ENCODE peak calls at places on chromosomes 11 and 22, in ten cellular contexts. K is CD4-positive, alpha-beta T cell; C is NAMALWA; L is neural crest cell; Z is Calu3; I is T-helper 9 cell; X is fibroblast of mammary gland; N is HS-27A; W is stimulated activated CD4-positive, alpha-beta T cell treated with anti-CD3 and anti-CD28 coated beads, Interleukin-2, amount 100 ng/mL, for 48 hours; P is activated T-helper 1 cell treated with anti-CD3 and anti-CD28 coated beads, Interleukin-12 subunit alpha, Interleukin-12 subunit beta, Interleukin-2, Interleukin-4 antibody, amounts not matched to agents 30 ng/mL and 10 ng/mL and 1 ng/mL, durations not matched to agents 14 hours and 24 hours and 36 hours. D is an unnamed sample.

GRCh38 chr22:42169055-42169469 is 38.5 kb upstream of the CYP2D6 start:
- DNase-seq in K (peak; percentile 72), C (peak; percentile 85), L (peak; percentile 87), Z (peak; percentile 85), I (peak; percentile 70), X (peak; percentile 69), N (peak; percentile 35), W (peak; percentile 71), P (peak; percentile 47), D (peak; percentile 90)

GRCh38 chr22:50606561-50607365 is 6.2 kb downstream of the MAPK8IP2 start:
- DNase-seq in K (no peak), C (no peak), L (no peak), Z (no peak), I (no peak), X (no peak), N (no peak), W (no peak), P (no peak), D (no peak)

GRCh38 chr11:57638005-57638760 is 11.5 kb downstream of the YPEL4 start:
- DNase-seq in K (no peak), C (no peak), L (peak; percentile 72), Z (peak; percentile 41), I (no peak), X (peak; percentile 83), N (peak; percentile 84), W (no peak), P (no peak), D (peak; percentile 94)

GRCh38 chr11:46389450-46390330 is 1.9 kb downstream of the CHRM4 start:
- DNase-seq in K (no peak), C (peak; percentile 70), L (peak; percentile 82), Z (peak; percentile 89), I (no peak), X (peak; percentile 50), N (no peak), W (peak; percentile 65), P (peak; percentile 45), D (peak; percentile 92)

GRCh38 chr11:69257838-69258658 is 35.9 kb upstream of the MYEOV start:
- DNase-seq in K (no peak), C (no peak), L (no peak), Z (no peak), I (no peak), X (no peak), N (no peak), W (no peak), P (no peak), D (no peak)

GRCh38 chr11:69876013-69876412 is 56.8 kb upstream of the FGF3 start:
- DNase-seq in K (peak; percentile 14), C (no peak), L (no peak), Z (no peak), I (no peak), X (no peak), N (no peak), W (no peak), P (no peak), D (no peak)

GRCh38 chr11:41404109-41404508 is 55.3 kb downstream of the LRRC4C start:
- DNase-seq in K (no peak), C (no peak), L (no peak), Z (no peak), I (no peak), X (no peak), N (no peak), W (no peak), P (no peak), D (no peak)

GRCh38 chr11:3949132-3949531 is 93.7 kb downstream of the STIM1 start:
- DNase-seq in K (no peak), C (peak; percentile 61), L (no peak), Z (no peak), I (no peak), X (no peak), N (no peak), W (no peak), P (no peak), D (no peak)

GRCh38 chr11:126231725-126232459 is 20.3 kb downstream of the FAM118B start:
- DNase-seq in K (no peak), C (no peak), L (no peak), Z (no peak), I (no peak), X (peak; percentile 62), N (no peak), W (no peak), P (no peak), D (no peak)

GRCh38 chr11:132251095-132251494 is 880.7 kb downstream of the NTM start:
- DNase-seq in K (no peak), C (no peak), L (no peak), Z (no peak), I (no peak), X (no peak), N (no peak), W (no peak), P (no peak), D (no peak)

GRCh38 chr11:118410055-118410745 is 8.8 kb downstream of the ATP5MG start:
- DNase-seq in K (no peak), C (peak; percentile 34), L (no peak), Z (no peak), I (no peak), X (no peak), N (no peak), W (no peak), P (no peak), D (no peak)

GRCh38 chr11:69985654-69986420 is 92.3 kb upstream of the ANO1 start:
- DNase-seq in K (no peak), C (no peak), L (no peak), Z (peak; percentile 18), I (no peak), X (no peak), N (no peak), W (no peak), P (no peak), D (peak; percentile 49)

GRCh38 chr11:3220521-3221407 is 2.2 kb upstream of the MRGPRG start:
- DNase-seq in K (peak; percentile 22), C (no peak), L (no peak), Z (no peak), I (no peak), X (no peak), N (no peak), W (no peak), P (no peak), D (peak; percentile 11)

GRCh38 chr11:69122337-69122641 is 33.4 kb upstream of the SMIM38 start:
- DNase-seq in K (no peak), C (no peak), L (no peak), Z (no peak), I (no peak), X (no peak), N (no peak), W (no peak), P (no peak), D (no peak)

GRCh38 chr11:77421041-77421723 is 52.7 kb downstream of the PAK1 start:
- DNase-seq in K (no peak), C (no peak), L (no peak), Z (no peak), I (no peak), X (no peak), N (no peak), W (no peak), P (no peak), D (no peak)

GRCh38 chr11:94774345-94774744 is 6.2 kb downstream of the AMOTL1 start:
- DNase-seq in K (no peak), C (no peak), L (no peak), Z (no peak), I (no peak), X (peak; percentile 61), N (no peak), W (no peak), P (no peak), D (no peak)

GRCh38 chr22:26770624-26771023 is 113.2 kb downstream of the MIAT start:
- DNase-seq in K (no peak), C (no peak), L (no peak), Z (no peak), I (no peak), X (peak; percentile 44), N (no peak), W (no peak), P (no peak), D (no peak)

GRCh38 chr11:118606844-118607228 is 579 bp upstream of the PHLDB1 start:
- DNase-seq in K (no peak), C (no peak), L (no peak), Z (no peak), I (no peak), X (no peak), N (no peak), W (no peak), P (no peak), D (no peak)

GRCh38 chr22:28051787-28052356 is 132.8 kb upstream of the PITPNB start:
- DNase-seq in K (no peak), C (peak; percentile 35), L (peak; percentile 85), Z (peak; percentile 77), I (no peak), X (peak; percentile 65), N (no peak), W (peak; percentile 33), P (no peak), D (peak; percentile 85)

GRCh38 chr22:48825802-48826520 is 1001.7 kb downstream of the BRD1 start:
- DNase-seq in K (no peak), C (no peak), L (no peak), Z (no peak), I (no peak), X (no peak), N (no peak), W (no peak), P (no peak), D (no peak)

GRCh38 chr11:12001152-12001551 is 7.3 kb downstream of the DKK3 start:
- DNase-seq in K (no peak), C (no peak), L (no peak), Z (no peak), I (no peak), X (no peak), N (no peak), W (no peak), P (no peak), D (no peak)

GRCh38 chr22:37661160-37661924 is 2.8 kb downstream of the PDXP start:
- DNase-seq in K (no peak), C (peak; percentile 56), L (no peak), Z (no peak), I (no peak), X (peak; percentile 76), N (no peak), W (no peak), P (no peak), D (no peak)